ENCODE peak calls at places on chromosomes 3 and 15, in four cellular contexts. U, S, B and C are unnamed samples.

GRCh38 chr3:14234197-14235002 is 55.8 kb downstream of the LSM3 start:
- DNase-seq in S (no peak), U (no peak), B (no peak), C (no peak)

GRCh38 chr3:196192036-196193001 is 18.9 kb downstream of the ZDHHC19 start:
- DNase-seq in U (no peak), S (no peak), B (no peak), C (no peak)

GRCh38 chr15:58377193-58377592 is 54.6 kb upstream of the LIPC start:
- DNase-seq in S (no peak), B (no peak), U (no peak), C (no peak)

GRCh38 chr3:45010718-45011355 is 15.3 kb upstream of the CLEC3B start:
- DNase-seq in U (no peak), S (no peak), B (peak; percentile 47), C (peak; percentile 93)

GRCh38 chr15:67142142-67143092 is 77.0 kb downstream of the SMAD3 start:
- DNase-seq in B (peak; percentile 74), S (no peak), U (no peak), C (peak; percentile 71)

GRCh38 chr3:170862618-170863374 is 7.2 kb downstream of the RPL22L1 start:
- DNase-seq in B (no peak), U (no peak), S (no peak), C (no peak)

GRCh38 chr3:50275996-50276761 is 2.7 kb upstream of the LSMEM2 start:
- DNase-seq in B (no peak), S (no peak), U (no peak), C (no peak)

GRCh38 chr3:15520804-15521572 is 518 bp downstream of the COLQ start:
- DNase-seq in B (no peak), U (no peak), S (no peak), C (no peak)

GRCh38 chr15:40985541-40986330 is 32.5 kb downstream of the CHAC1 start:
- DNase-seq in S (no peak), U (peak; percentile 53), B (peak; percentile 70), C (peak; percentile 50)

GRCh38 chr3:158570999-158571702 is at the start of gene MLF1:
- DNase-seq in U (peak; percentile 85), B (peak; percentile 96), S (peak; percentile 98), C (peak; percentile 93)

GRCh38 chr3:67416703-67417102 is 237.7 kb downstream of the SUCLG2 start:
- DNase-seq in B (peak; percentile 13), S (no peak), U (no peak), C (no peak)

GRCh38 chr3:71078199-71078598 is 505.3 kb downstream of the FOXP1 start:
- DNase-seq in U (no peak), S (no peak), B (no peak), C (peak; percentile 41)

GRCh38 chr3:109118584-109118983 is 650 bp upstream of the MORC1 start:
- DNase-seq in B (no peak), U (no peak), S (no peak), C (no peak)

GRCh38 chr15:50148362-50148963 is 29.4 kb upstream of the ATP8B4 start:
- DNase-seq in U (no peak), S (no peak), B (peak; percentile 69), C (peak; percentile 51)

GRCh38 chr3:36362973-36363372 is 17.3 kb upstream of the STAC start:
- DNase-seq in U (no peak), S (no peak), B (peak; percentile 57), C (peak; percentile 81)

GRCh38 chr15:63218114-63218808 is 28.9 kb downstream of the RAB8B start:
- DNase-seq in U (no peak), B (peak; percentile 75), S (no peak), C (peak; percentile 81)

GRCh38 chr15:92451225-92451825 is 57.6 kb downstream of the ST8SIA2 start:
- DNase-seq in S (no peak), U (no peak), B (peak; percentile 83), C (no peak)

GRCh38 chr3:126923895-126924294 is 59.0 kb upstream of the PLXNA1 start:
- DNase-seq in U (no peak), S (no peak), B (no peak), C (no peak)

GRCh38 chr15:65101418-65101890 is 13.5 kb downstream of the UBAP1L start:
- DNase-seq in S (no peak), B (peak; percentile 45), U (no peak), C (peak; percentile 79)

GRCh38 chr3:12758025-12758830 is 831 bp downstream of the TMEM40 start:
- DNase-seq in B (peak; percentile 83), U (no peak), S (no peak), C (peak; percentile 45)

GRCh38 chr3:120450914-120451669 is at the start of gene FSTL1:
- DNase-seq in U (no peak), S (peak; percentile 57), B (peak; percentile 82), C (peak; percentile 67)

GRCh38 chr15:38769492-38769891 is 204.9 kb upstream of the RASGRP1 start:
- DNase-seq in S (no peak), U (no peak), B (no peak), C (no peak)

GRCh38 chr15:63917588-63918316 is 84.0 kb upstream of the HERC1 start:
- DNase-seq in B (no peak), S (no peak), U (no peak), C (no peak)

GRCh38 chr3:37029516-37030163 is 36.3 kb downstream of the MLH1 start:
- DNase-seq in U (no peak), B (no peak), S (no peak), C (no peak)

GRCh38 chr3:118587037-118587741 is 447.5 kb downstream of the IGSF11 start:
- DNase-seq in B (no peak), S (no peak), U (no peak), C (no peak)

GRCh38 chr15:101029971-101030661 is 111.0 kb downstream of the LRRK1 start:
- DNase-seq in U (no peak), S (no peak), B (no peak), C (no peak)

GRCh38 chr3:57956119-57956832 is 51.9 kb upstream of the FLNB start:
- DNase-seq in U (no peak), B (peak; percentile 72), S (no peak), C (peak; percentile 80)

GRCh38 chr15:91049378-91050127 is 27.2 kb upstream of the VPS33B start:
- DNase-seq in S (no peak), U (no peak), B (peak; percentile 71), C (peak; percentile 44)

GRCh38 chr15:78035319-78035718 is 42.2 kb downstream of the TBC1D2B start:
- DNase-seq in B (no peak), S (no peak), U (no peak), C (no peak)

GRCh38 chr3:175695251-175695650 is 836.1 kb downstream of the NAALADL2 start:
- DNase-seq in U (no peak), B (peak; percentile 1), S (no peak), C (no peak)

GRCh38 chr15:61827131-61827530 is 233.1 kb downstream of the VPS13C start:
- DNase-seq in B (no peak), U (no peak), S (no peak), C (no peak)

GRCh38 chr3:101466465-101467309 is 46.3 kb downstream of the SENP7 start:
- DNase-seq in S (no peak), U (no peak), B (no peak), C (no peak)

GRCh38 chr3:187736418-187736871 is 8.8 kb downstream of the BCL6 start:
- DNase-seq in U (no peak), B (peak; percentile 62), S (no peak), C (peak; percentile 68)

GRCh38 chr3:169298247-169298992 is 365.1 kb downstream of the MECOM start:
- DNase-seq in S (no peak), U (no peak), B (no peak), C (no peak)

GRCh38 chr3:169297214-169297613 is 366.3 kb downstream of the MECOM start:
- DNase-seq in U (no peak), S (no peak), B (no peak), C (no peak)

GRCh38 chr3:169295912-169296311 is 367.6 kb downstream of the MECOM start:
- DNase-seq in U (no peak), S (no peak), B (no peak), C (no peak)

GRCh38 chr3:169299129-169299528 is 364.4 kb downstream of the MECOM start:
- DNase-seq in B (no peak), U (no peak), S (no peak), C (no peak)

GRCh38 chr3:169295126-169295525 is 368.4 kb downstream of the MECOM start:
- DNase-seq in S (no peak), U (no peak), B (peak; percentile 57), C (peak; percentile 3)
- TF ChIP-seq CTCF in S (no peak), U (peak; percentile 19), B (peak; percentile 55), C (peak; percentile 40)

DNA sequence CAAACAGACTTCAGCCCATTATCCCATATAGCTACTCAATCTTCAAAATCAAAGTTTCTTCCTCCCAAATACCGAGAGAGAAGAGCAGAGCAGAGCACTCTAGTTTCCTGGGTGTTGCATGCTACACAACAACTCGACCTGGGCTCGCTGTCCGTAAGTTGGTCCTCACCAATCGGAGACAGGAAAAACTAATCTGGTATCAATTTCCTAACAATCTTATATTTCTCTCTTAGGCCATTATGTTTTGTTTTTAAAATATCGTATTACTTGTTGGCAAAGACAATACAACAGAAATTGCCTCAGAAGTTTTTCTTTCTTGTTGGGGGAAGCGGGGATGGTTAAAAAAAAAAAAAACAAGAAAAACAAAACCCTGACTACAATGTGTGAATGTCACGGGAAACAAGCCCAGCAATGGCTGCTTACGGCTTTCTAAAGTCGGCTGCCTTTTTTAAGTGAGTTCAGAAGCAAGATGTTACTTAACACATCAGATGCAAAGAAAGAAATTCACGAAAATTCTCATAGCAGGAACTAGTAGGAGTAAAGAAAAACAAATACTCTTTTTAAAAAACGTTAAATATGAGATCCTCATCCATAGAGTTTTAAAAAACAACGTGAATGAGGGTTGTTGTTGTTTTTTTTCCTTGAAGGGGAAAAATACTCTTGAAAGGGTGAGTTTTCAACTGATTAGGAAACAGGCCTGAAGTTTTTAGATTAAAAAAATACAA is 1.9 kb downstream of the VGLL4 start:
- DNase-seq in U (no peak), B (peak; percentile 69), S (no peak), C (peak; percentile 73)
- H3K4me3 ChIP-seq in U (peak overlapping the region; percentile 82), B (peak overlapping the region; percentile 96), S (peak overlapping the region; percentile 75), C (peak overlapping the region; percentile 82)

GRCh38 chr3:75176886-75177285 is 487.2 kb upstream of the FRG2C start:
- DNase-seq in B (no peak), S (no peak), U (no peak), C (no peak)

DNA sequence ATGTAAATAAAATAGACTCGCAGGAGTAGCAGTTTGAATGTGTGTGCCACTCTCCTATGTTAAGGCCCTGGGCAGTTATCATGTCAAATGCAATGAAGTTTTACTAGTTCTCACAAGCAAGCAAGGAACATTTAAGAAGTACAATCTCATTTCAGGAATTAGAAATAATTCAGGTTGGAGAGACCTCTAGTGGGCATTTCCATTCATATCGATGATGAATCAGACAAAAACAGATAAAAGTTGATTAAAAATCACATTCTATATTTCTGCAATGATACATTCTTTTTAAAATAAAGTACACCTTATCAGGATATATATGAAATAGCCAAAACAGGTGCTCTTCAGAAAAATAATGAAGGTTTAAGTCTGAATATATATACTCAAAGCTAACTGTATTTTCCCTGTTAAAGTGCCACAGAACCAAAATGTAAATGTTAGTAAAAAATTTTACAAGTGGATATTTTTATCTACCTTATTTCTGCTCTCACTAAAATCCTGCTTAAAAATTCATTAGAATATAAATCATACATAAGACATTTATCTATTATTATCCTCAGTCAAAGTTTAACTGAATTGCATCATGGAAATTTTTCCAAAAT is 492.4 kb upstream of the FRG2C start:
- DNase-seq in U (no peak), B (peak; percentile 4), S (no peak), C (peak; percentile 33)
- TF ChIP-seq CTCF in U (no peak), B (peak; percentile 39), S (no peak), C (peak; percentile 38)

GRCh38 chr3:98026425-98027083 is 8.6 kb downstream of the GABRR3 start:
- DNase-seq in B (no peak), S (no peak), U (no peak), C (no peak)
- H3K4me3 ChIP-seq in B (no peak overlapping the region), S (no peak overlapping the region), U (no peak overlapping the region), C (no peak overlapping the region)

GRCh38 chr3:8996681-8997121 is 33.4 kb upstream of the RAD18 start:
- DNase-seq in U (no peak), S (no peak), B (peak; percentile 16), C (peak; percentile 38)
- TF ChIP-seq CTCF in U (no peak), S (no peak), B (peak; percentile 45), C (peak; percentile 45)